ENCODE peak calls at places on chromosomes 4 and X, in six cellular contexts. One of them, this sample, is unnamed.

GRCh38 chr4:156295676-156296075 is 342.0 kb upstream of the CTSO start:
- DNase-seq in BJ: no peak
- DNase-seq in aorta: no peak
- DNase-seq in left lung: no peak
- DNase-seq in IMR-90: peak; percentile 22
- DNase-seq in ovary: no peak
- DNase-seq in this sample: no peak

GRCh38 chrX:130878350-130879341 is 24.4 kb downstream of the ENOX2 start:
- DNase-seq in IMR-90: peak; percentile 85
- DNase-seq in BJ: peak; percentile 19
- DNase-seq in left lung: no peak
- DNase-seq in aorta: peak; percentile 64
- DNase-seq in ovary: no peak
- DNase-seq in this sample: peak; percentile 73

GRCh38 chr4:3285558-3286334 is 7.1 kb upstream of the RGS12 start:
- DNase-seq in aorta: peak; percentile 81
- DNase-seq in left lung: peak; percentile 60
- DNase-seq in IMR-90: peak; percentile 32
- DNase-seq in ovary: peak; percentile 31
- DNase-seq in BJ: peak; percentile 65
- DNase-seq in this sample: no peak

GRCh38 chr4:105963461-105964400 is 68.5 kb downstream of the NPNT start:
- DNase-seq in IMR-90: no peak
- DNase-seq in BJ: no peak
- DNase-seq in left lung: no peak
- DNase-seq in aorta: no peak
- DNase-seq in ovary: no peak
- DNase-seq in this sample: no peak

GRCh38 chrX:104253567-104254441 is 929 bp downstream of the ESX1 start:
- DNase-seq in BJ: no peak
- DNase-seq in ovary: no peak
- DNase-seq in aorta: no peak
- DNase-seq in left lung: no peak
- DNase-seq in IMR-90: no peak
- DNase-seq in this sample: no peak

GRCh38 chrX:84046403-84046984 is 141.5 kb downstream of the RPS6KA6 start:
- DNase-seq in ovary: no peak
- DNase-seq in aorta: no peak
- DNase-seq in BJ: no peak
- DNase-seq in left lung: no peak
- DNase-seq in IMR-90: peak; percentile 38
- DNase-seq in this sample: no peak

GRCh38 chr4:128768373-128768996 is 41.0 kb upstream of the JADE1 start:
- DNase-seq in left lung: no peak
- DNase-seq in aorta: no peak
- DNase-seq in IMR-90: peak; percentile 51
- DNase-seq in BJ: no peak
- DNase-seq in ovary: no peak
- DNase-seq in this sample: no peak

GRCh38 chrX:105375816-105376215 is 155.3 kb upstream of the TEX13A start:
- DNase-seq in ovary: no peak
- DNase-seq in BJ: peak; percentile 5
- DNase-seq in left lung: no peak
- DNase-seq in IMR-90: no peak
- DNase-seq in aorta: no peak
- DNase-seq in this sample: no peak

GRCh38 chr4:79977131-79977840 is 95.7 kb downstream of the ANTXR2 start:
- DNase-seq in ovary: no peak
- DNase-seq in IMR-90: peak; percentile 22
- DNase-seq in left lung: no peak
- DNase-seq in BJ: no peak
- DNase-seq in aorta: no peak
- DNase-seq in this sample: no peak

GRCh38 chr4:118076958-118077766 is 42.9 kb downstream of the NDST3 start:
- DNase-seq in aorta: no peak
- DNase-seq in ovary: no peak
- DNase-seq in IMR-90: peak; percentile 34
- DNase-seq in BJ: no peak
- DNase-seq in left lung: no peak
- DNase-seq in this sample: no peak

GRCh38 chr4:8728536-8729407 is 136.2 kb downstream of the CPZ start:
- DNase-seq in ovary: no peak
- DNase-seq in BJ: no peak
- DNase-seq in IMR-90: no peak
- DNase-seq in aorta: no peak
- DNase-seq in left lung: peak; percentile 19
- DNase-seq in this sample: no peak

GRCh38 chr4:54660145-54660535 is 2.4 kb downstream of the KIT start:
- DNase-seq in left lung: no peak
- DNase-seq in ovary: no peak
- DNase-seq in aorta: no peak
- DNase-seq in IMR-90: no peak
- DNase-seq in BJ: no peak
- DNase-seq in this sample: no peak

GRCh38 chr4:135917016-135917415 is 1615.3 kb downstream of the PCDH18 start:
- DNase-seq in BJ: no peak
- DNase-seq in IMR-90: peak; percentile 20
- DNase-seq in ovary: no peak
- DNase-seq in aorta: no peak
- DNase-seq in left lung: no peak
- DNase-seq in this sample: no peak

GRCh38 chr4:100986360-100986868 is 360.9 kb downstream of the PPP3CA start:
- DNase-seq in BJ: no peak
- DNase-seq in IMR-90: no peak
- DNase-seq in ovary: no peak
- DNase-seq in left lung: no peak
- DNase-seq in aorta: no peak
- DNase-seq in this sample: peak; percentile 10

GRCh38 chr4:128565565-128566186 is 243.8 kb upstream of the JADE1 start:
- DNase-seq in left lung: peak; percentile 40
- DNase-seq in IMR-90: no peak
- DNase-seq in BJ: no peak
- DNase-seq in aorta: peak; percentile 50
- DNase-seq in ovary: peak; percentile 70
- DNase-seq in this sample: no peak

GRCh38 chr4:970854-971520 is 2.4 kb downstream of the DGKQ start:
- DNase-seq in BJ: no peak
- DNase-seq in IMR-90: no peak
- DNase-seq in ovary: no peak
- DNase-seq in aorta: no peak
- DNase-seq in left lung: no peak
- DNase-seq in this sample: no peak

GRCh38 chrX:7904557-7904956 is 22.7 kb downstream of the PNPLA4 start:
- DNase-seq in BJ: no peak
- DNase-seq in ovary: no peak
- DNase-seq in IMR-90: peak; percentile 23
- DNase-seq in aorta: no peak
- DNase-seq in left lung: no peak
- DNase-seq in this sample: no peak

GRCh38 chrX:39559229-39559628 is 538.5 kb downstream of the BCOR start:
- DNase-seq in left lung: no peak
- DNase-seq in BJ: no peak
- DNase-seq in ovary: no peak
- DNase-seq in IMR-90: peak; percentile 4
- DNase-seq in aorta: no peak
- DNase-seq in this sample: no peak

DNA sequence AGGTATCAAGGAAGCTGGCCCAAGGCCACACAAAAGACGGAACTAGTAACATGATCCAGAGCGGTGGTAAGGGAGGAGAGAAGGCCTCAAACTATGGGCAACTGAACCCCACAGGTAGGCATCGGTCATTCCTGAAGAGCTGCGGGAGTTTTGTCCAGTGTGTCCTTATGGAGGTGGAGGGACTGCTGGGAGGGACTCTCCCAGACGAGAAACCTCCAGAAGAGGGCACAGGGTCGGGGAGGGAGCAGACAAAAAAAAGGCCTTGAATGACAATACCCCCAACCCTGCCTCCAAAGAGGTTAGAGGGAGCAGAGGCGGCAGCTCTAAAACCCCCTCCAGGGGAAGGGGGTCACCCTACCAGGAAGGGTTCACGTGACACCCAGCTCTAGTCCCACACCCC is 6.5 kb downstream of the PQBP1 start:
- DNase-seq in IMR-90: no peak
- DNase-seq in left lung: no peak
- DNase-seq in BJ: no peak
- DNase-seq in ovary: no peak
- DNase-seq in aorta: no peak
- DNase-seq in this sample: no peak
- H3K36me3 ChIP-seq in IMR-90: peaks cover 21% of the 10 kb centered on the region
- H3K36me3 ChIP-seq in left lung: peaks cover 67% of the 10 kb centered on the region
- H3K36me3 ChIP-seq in BJ: peaks cover 10% of the 10 kb centered on the region
- H3K36me3 ChIP-seq in ovary: no peaks in the 10 kb centered on the region
- H3K36me3 ChIP-seq in aorta: no peaks in the 10 kb centered on the region
- H3K36me3 ChIP-seq in this sample: no peaks in the 10 kb centered on the region

GRCh38 chr4:183272384-183272783 is 47.7 kb downstream of the CLDN22 start:
- DNase-seq in BJ: no peak
- DNase-seq in left lung: no peak
- DNase-seq in ovary: no peak
- DNase-seq in IMR-90: no peak
- DNase-seq in aorta: no peak
- DNase-seq in this sample: no peak

GRCh38 chr4:183276106-183276505 is 44.0 kb downstream of the CLDN22 start:
- DNase-seq in BJ: no peak
- DNase-seq in ovary: no peak
- DNase-seq in left lung: no peak
- DNase-seq in IMR-90: no peak
- DNase-seq in aorta: no peak
- DNase-seq in this sample: no peak
- H3K36me3 ChIP-seq in BJ: peaks cover 3% of the 10 kb centered on the region
- H3K36me3 ChIP-seq in ovary: no peaks in the 10 kb centered on the region
- H3K36me3 ChIP-seq in left lung: peaks cover 44% of the 10 kb centered on the region
- H3K36me3 ChIP-seq in IMR-90: peaks cover 18% of the 10 kb centered on the region
- H3K36me3 ChIP-seq in aorta: no peaks in the 10 kb centered on the region
- H3K36me3 ChIP-seq in this sample: no peaks in the 10 kb centered on the region

GRCh38 chrX:100831219-100831946 is 11.2 kb downstream of the CSTF2 start:
- DNase-seq in aorta: no peak
- DNase-seq in left lung: no peak
- DNase-seq in IMR-90: no peak
- DNase-seq in BJ: no peak
- DNase-seq in ovary: no peak
- DNase-seq in this sample: no peak
- H3K36me3 ChIP-seq in aorta: peaks cover 2% of the 10 kb centered on the region
- H3K36me3 ChIP-seq in left lung: peaks cover 57% of the 10 kb centered on the region
- H3K36me3 ChIP-seq in IMR-90: peaks cover 7% of the 10 kb centered on the region
- H3K36me3 ChIP-seq in BJ: peaks cover 2% of the 10 kb centered on the region
- H3K36me3 ChIP-seq in ovary: no peaks in the 10 kb centered on the region
- H3K36me3 ChIP-seq in this sample: no peaks in the 10 kb centered on the region

DNA sequence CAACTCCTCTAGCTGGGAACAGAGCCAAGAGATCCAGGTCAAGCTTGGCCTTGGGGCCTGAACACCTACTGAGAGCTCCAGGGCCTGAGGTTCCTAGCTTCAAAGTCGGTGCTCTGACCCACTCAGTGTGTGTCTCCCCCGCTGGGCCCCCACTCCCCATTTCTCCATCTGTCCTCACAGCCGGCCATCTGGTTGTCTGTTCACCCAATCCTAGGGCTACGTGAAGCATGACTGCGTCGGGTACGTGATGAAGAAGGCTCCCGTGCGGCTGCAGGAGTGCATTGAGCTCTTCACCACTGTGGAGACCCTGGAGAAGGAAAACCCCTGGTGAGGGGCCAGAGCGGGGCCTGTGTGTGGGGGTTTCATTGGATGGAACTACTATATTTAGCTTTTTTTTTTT is 12.3 kb downstream of the USP11 start:
- DNase-seq in left lung: no peak
- DNase-seq in ovary: no peak
- DNase-seq in aorta: no peak
- DNase-seq in IMR-90: no peak
- DNase-seq in BJ: no peak
- DNase-seq in this sample: no peak
- H3K36me3 ChIP-seq in left lung: peaks cover 63% of the 10 kb centered on the region
- H3K36me3 ChIP-seq in ovary: no peaks in the 10 kb centered on the region
- H3K36me3 ChIP-seq in aorta: no peaks in the 10 kb centered on the region
- H3K36me3 ChIP-seq in IMR-90: peaks cover 49% of the 10 kb centered on the region
- H3K36me3 ChIP-seq in BJ: peaks cover 25% of the 10 kb centered on the region
- H3K36me3 ChIP-seq in this sample: no peaks in the 10 kb centered on the region

GRCh38 chr4:112280657-112281056 is 5.0 kb downstream of the TIFA start:
- DNase-seq in ovary: no peak
- DNase-seq in aorta: no peak
- DNase-seq in left lung: no peak
- DNase-seq in BJ: no peak
- DNase-seq in IMR-90: no peak
- DNase-seq in this sample: no peak

GRCh38 chr4:112277220-112277619 is 8.5 kb downstream of the TIFA start:
- DNase-seq in aorta: no peak
- DNase-seq in BJ: no peak
- DNase-seq in ovary: no peak
- DNase-seq in left lung: no peak
- DNase-seq in IMR-90: no peak
- DNase-seq in this sample: no peak

GRCh38 chr4:112277705-112278448 is 7.8 kb downstream of the TIFA start:
- DNase-seq in left lung: no peak
- DNase-seq in ovary: no peak
- DNase-seq in BJ: no peak
- DNase-seq in aorta: no peak
- DNase-seq in IMR-90: no peak
- DNase-seq in this sample: no peak

GRCh38 chr4:112279025-112279881 is 6.5 kb downstream of the TIFA start:
- DNase-seq in IMR-90: peak; percentile 34
- DNase-seq in left lung: no peak
- DNase-seq in aorta: no peak
- DNase-seq in BJ: no peak
- DNase-seq in ovary: no peak
- DNase-seq in this sample: no peak

GRCh38 chr4:112279882-112280315 is 5.8 kb downstream of the TIFA start:
- DNase-seq in aorta: no peak
- DNase-seq in left lung: no peak
- DNase-seq in BJ: no peak
- DNase-seq in ovary: no peak
- DNase-seq in IMR-90: peak; percentile 13
- DNase-seq in this sample: no peak
- H3K36me3 ChIP-seq in aorta: no peaks in the 10 kb centered on the region
- H3K36me3 ChIP-seq in left lung: peaks cover 19% of the 10 kb centered on the region
- H3K36me3 ChIP-seq in BJ: no peaks in the 10 kb centered on the region
- H3K36me3 ChIP-seq in ovary: no peaks in the 10 kb centered on the region
- H3K36me3 ChIP-seq in IMR-90: peaks cover 3% of the 10 kb centered on the region
- H3K36me3 ChIP-seq in this sample: no peaks in the 10 kb centered on the region

DNA sequence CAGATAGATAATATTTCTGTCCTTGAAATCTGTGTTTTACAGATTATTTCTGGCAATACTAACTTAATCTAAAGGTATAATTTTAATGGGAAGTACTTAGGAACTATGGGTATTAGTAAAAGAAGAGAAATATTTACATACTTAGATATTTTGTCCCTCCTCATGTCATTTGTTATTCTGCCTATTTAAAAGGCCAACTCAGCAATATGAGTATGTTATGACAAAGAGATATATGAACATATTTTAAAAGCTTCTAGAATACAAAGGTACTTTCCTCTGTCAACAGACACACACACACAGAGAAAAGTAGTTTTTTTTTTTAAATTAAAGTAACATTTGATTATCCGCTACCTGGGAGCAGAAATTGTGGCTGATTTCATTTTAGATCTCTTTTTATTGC is 7.9 kb downstream of the SLC7A11 start:
- DNase-seq in left lung: no peak
- DNase-seq in aorta: no peak
- DNase-seq in IMR-90: no peak
- DNase-seq in ovary: no peak
- DNase-seq in BJ: no peak
- DNase-seq in this sample: no peak
- H3K36me3 ChIP-seq in left lung: peaks cover 5% of the 10 kb centered on the region
- H3K36me3 ChIP-seq in aorta: no peaks in the 10 kb centered on the region
- H3K36me3 ChIP-seq in IMR-90: peaks cover 11% of the 10 kb centered on the region
- H3K36me3 ChIP-seq in ovary: no peaks in the 10 kb centered on the region
- H3K36me3 ChIP-seq in BJ: peaks cover 1% of the 10 kb centered on the region
- H3K36me3 ChIP-seq in this sample: no peaks in the 10 kb centered on the region

This sample was measured in kidney epithelial cell.